ENCODE peak calls at places on chromosomes 11 and 22, in four cellular contexts. One of them, this sample, is unnamed.
A peak's percentile ranks its signal among the peaks of the same experiment; 100 is the strongest.

GRCh38 chr22:30435674-30436126 is 10.1 kb downstream of the MTFP1 start:
- DNase-seq in ovary: no peak
- DNase-seq in neural crest cell: no peak
- DNase-seq in epithelial cell of esophagus: no peak
- DNase-seq in this sample: peak; percentile 18

GRCh38 chr11:13261600-13262061 is 16.0 kb upstream of the BMAL1 start:
- DNase-seq in neural crest cell: no peak
- DNase-seq in ovary: peak; percentile 33
- DNase-seq in epithelial cell of esophagus: peak; percentile 88
- DNase-seq in this sample: peak; percentile 62

GRCh38 chr11:18772211-18772610 is 19.4 kb downstream of the PTPN5 start:
- DNase-seq in neural crest cell: no peak
- DNase-seq in epithelial cell of esophagus: no peak
- DNase-seq in ovary: no peak
- DNase-seq in this sample: no peak

GRCh38 chr22:30606455-30607299 is at the start of gene TCN2:
- DNase-seq in epithelial cell of esophagus: peak; percentile 67
- DNase-seq in neural crest cell: peak; percentile 51
- DNase-seq in ovary: peak; percentile 72
- DNase-seq in this sample: peak; percentile 78

GRCh38 chr22:46007003-46007847 is 30.3 kb upstream of the WNT7B start:
- DNase-seq in neural crest cell: no peak
- DNase-seq in epithelial cell of esophagus: peak; percentile 93
- DNase-seq in ovary: peak; percentile 77
- DNase-seq in this sample: peak; percentile 78

GRCh38 chr11:87368151-87368550 is 330.4 kb downstream of the TMEM135 start:
- DNase-seq in ovary: no peak
- DNase-seq in epithelial cell of esophagus: no peak
- DNase-seq in neural crest cell: no peak
- DNase-seq in this sample: no peak

GRCh38 chr22:24994070-24994763 is 41.7 kb downstream of the KIAA1671 start:
- DNase-seq in ovary: no peak
- DNase-seq in epithelial cell of esophagus: peak; percentile 98
- DNase-seq in neural crest cell: no peak
- DNase-seq in this sample: peak; percentile 48

GRCh38 chr22:37806409-37807338 is 1.1 kb upstream of the GCAT start:
- DNase-seq in neural crest cell: no peak
- DNase-seq in ovary: peak; percentile 62
- DNase-seq in epithelial cell of esophagus: peak; percentile 40
- DNase-seq in this sample: peak; percentile 61

GRCh38 chr11:65551572-65552398 is 6.4 kb downstream of the LTBP3 start:
- DNase-seq in epithelial cell of esophagus: peak; percentile 54
- DNase-seq in ovary: no peak
- DNase-seq in neural crest cell: no peak
- DNase-seq in this sample: peak; percentile 69

GRCh38 chr22:17637490-17638181 is 921 bp upstream of the BCL2L13 start:
- DNase-seq in neural crest cell: no peak
- DNase-seq in ovary: no peak
- DNase-seq in epithelial cell of esophagus: no peak
- DNase-seq in this sample: no peak

GRCh38 chr22:46998346-46998745 is 235.9 kb downstream of the TBC1D22A start:
- DNase-seq in epithelial cell of esophagus: no peak
- DNase-seq in neural crest cell: no peak
- DNase-seq in ovary: no peak
- DNase-seq in this sample: no peak

GRCh38 chr11:120172054-120172881 is 34.4 kb upstream of the TRIM29 start:
- DNase-seq in epithelial cell of esophagus: peak; percentile 70
- DNase-seq in ovary: peak; percentile 79
- DNase-seq in neural crest cell: peak; percentile 65
- DNase-seq in this sample: peak; percentile 56

GRCh38 chr11:34624069-34624468 is 3.2 kb downstream of the EHF start:
- DNase-seq in epithelial cell of esophagus: peak; percentile 75
- DNase-seq in ovary: no peak
- DNase-seq in neural crest cell: no peak
- DNase-seq in this sample: no peak

GRCh38 chr22:22694106-22694505 is 49.7 kb downstream of the GGTLC2 start:
- DNase-seq in ovary: no peak
- DNase-seq in epithelial cell of esophagus: no peak
- DNase-seq in neural crest cell: no peak
- DNase-seq in this sample: no peak

GRCh38 chr22:37222440-37222971 is 10.2 kb upstream of the SSTR3 start:
- DNase-seq in neural crest cell: no peak
- DNase-seq in epithelial cell of esophagus: no peak
- DNase-seq in ovary: no peak
- DNase-seq in this sample: no peak

GRCh38 chr11:71140206-71140919 is 112.0 kb downstream of the SHANK2 start:
- DNase-seq in epithelial cell of esophagus: peak; percentile 60
- DNase-seq in ovary: no peak
- DNase-seq in neural crest cell: no peak
- DNase-seq in this sample: peak; percentile 84

GRCh38 chr11:35144103-35144741 is 5.3 kb downstream of the CD44 start:
- DNase-seq in epithelial cell of esophagus: peak; percentile 84
- DNase-seq in ovary: no peak
- DNase-seq in neural crest cell: no peak
- DNase-seq in this sample: peak; percentile 21

GRCh38 chr11:44627911-44628729 is 62.7 kb downstream of the CD82 start:
- DNase-seq in epithelial cell of esophagus: no peak
- DNase-seq in neural crest cell: peak; percentile 1
- DNase-seq in ovary: peak; percentile 63
- DNase-seq in this sample: peak; percentile 79

GRCh38 chr11:1934326-1935155 is 12.6 kb upstream of the MRPL23 start:
- DNase-seq in neural crest cell: no peak
- DNase-seq in ovary: no peak
- DNase-seq in epithelial cell of esophagus: no peak
- DNase-seq in this sample: no peak

GRCh38 chr11:134360050-134360835 is 28.5 kb downstream of the GLB1L2 start:
- DNase-seq in ovary: peak; percentile 54
- DNase-seq in epithelial cell of esophagus: peak; percentile 72
- DNase-seq in neural crest cell: peak; percentile 97
- DNase-seq in this sample: peak; percentile 84

GRCh38 chr11:129574431-129574830 is 198.8 kb downstream of the BARX2 start:
- DNase-seq in ovary: no peak
- DNase-seq in epithelial cell of esophagus: no peak
- DNase-seq in neural crest cell: no peak
- DNase-seq in this sample: no peak

GRCh38 chr11:129576652-129577051 is 201.0 kb downstream of the BARX2 start:
- DNase-seq in epithelial cell of esophagus: no peak
- DNase-seq in ovary: no peak
- DNase-seq in neural crest cell: no peak
- DNase-seq in this sample: no peak

GRCh38 chr11:129569007-129569406 is 193.4 kb downstream of the BARX2 start:
- DNase-seq in epithelial cell of esophagus: no peak
- DNase-seq in ovary: no peak
- DNase-seq in neural crest cell: no peak
- DNase-seq in this sample: no peak

GRCh38 chr11:129577986-129578385 is 202.3 kb downstream of the BARX2 start:
- DNase-seq in neural crest cell: no peak
- DNase-seq in ovary: no peak
- DNase-seq in epithelial cell of esophagus: no peak
- DNase-seq in this sample: no peak

DNA sequence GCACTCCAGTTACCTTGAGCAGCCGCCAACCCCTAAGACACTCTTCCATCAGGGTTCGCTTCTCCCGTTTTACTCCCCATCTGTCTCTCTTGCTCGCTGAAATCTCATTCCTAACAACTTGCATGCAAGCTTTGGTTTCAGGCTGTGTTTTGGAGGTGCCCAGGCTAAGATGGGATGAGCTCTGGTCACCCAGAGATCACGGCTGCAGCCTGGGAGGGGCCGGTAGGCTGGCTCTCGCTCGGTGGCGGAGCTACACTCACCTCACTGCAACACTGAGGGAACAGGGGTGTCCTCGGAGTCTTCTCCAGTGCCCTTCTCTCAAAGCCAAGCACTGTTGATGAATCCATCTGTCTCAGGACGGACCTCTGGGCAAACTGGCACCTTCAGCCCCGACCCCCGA is 197.5 kb downstream of the BARX2 start:
- DNase-seq in ovary: no peak
- DNase-seq in neural crest cell: no peak
- DNase-seq in epithelial cell of esophagus: no peak
- DNase-seq in this sample: no peak
- TF ChIP-seq CTCF in ovary: no peak
- TF ChIP-seq CTCF in neural crest cell: no peak
- TF ChIP-seq CTCF in epithelial cell of esophagus: no peak
- TF ChIP-seq CTCF in this sample: no peak

GRCh38 chr11:125343732-125344131 is 152.3 kb downstream of the FEZ1 start:
- DNase-seq in ovary: peak; percentile 37
- DNase-seq in neural crest cell: no peak
- DNase-seq in epithelial cell of esophagus: peak; percentile 24
- DNase-seq in this sample: peak; percentile 35
- TF ChIP-seq CTCF in ovary: no peak
- TF ChIP-seq CTCF in neural crest cell: no peak
- TF ChIP-seq CTCF in epithelial cell of esophagus: no peak
- TF ChIP-seq CTCF in this sample: no peak

GRCh38 chr11:47248664-47249377 is at the start of gene ACP2:
- DNase-seq in neural crest cell: peak; percentile 84
- DNase-seq in epithelial cell of esophagus: peak; percentile 90
- DNase-seq in ovary: peak; percentile 83
- DNase-seq in this sample: peak; percentile 91
- TF ChIP-seq CTCF in neural crest cell: peak; percentile 34
- TF ChIP-seq CTCF in epithelial cell of esophagus: peak; percentile 16
- TF ChIP-seq CTCF in ovary: no peak
- TF ChIP-seq CTCF in this sample: no peak

GRCh38 chr22:43150731-43151206 is 590 bp upstream of the TSPO start:
- DNase-seq in epithelial cell of esophagus: no peak
- DNase-seq in neural crest cell: no peak
- DNase-seq in ovary: no peak
- DNase-seq in this sample: no peak

GRCh38 chr22:43153916-43154315 is 2.6 kb downstream of the TSPO start:
- DNase-seq in epithelial cell of esophagus: no peak
- DNase-seq in ovary: no peak
- DNase-seq in neural crest cell: no peak
- DNase-seq in this sample: no peak

GRCh38 chr22:43152355-43153071 is 1.2 kb downstream of the TSPO start:
- DNase-seq in neural crest cell: no peak
- DNase-seq in ovary: peak; percentile 62
- DNase-seq in epithelial cell of esophagus: peak; percentile 80
- DNase-seq in this sample: peak; percentile 85

GRCh38 chr22:43152001-43152354 is 619 bp downstream of the TSPO start:
- DNase-seq in ovary: no peak
- DNase-seq in epithelial cell of esophagus: no peak
- DNase-seq in neural crest cell: no peak
- DNase-seq in this sample: no peak

DNA sequence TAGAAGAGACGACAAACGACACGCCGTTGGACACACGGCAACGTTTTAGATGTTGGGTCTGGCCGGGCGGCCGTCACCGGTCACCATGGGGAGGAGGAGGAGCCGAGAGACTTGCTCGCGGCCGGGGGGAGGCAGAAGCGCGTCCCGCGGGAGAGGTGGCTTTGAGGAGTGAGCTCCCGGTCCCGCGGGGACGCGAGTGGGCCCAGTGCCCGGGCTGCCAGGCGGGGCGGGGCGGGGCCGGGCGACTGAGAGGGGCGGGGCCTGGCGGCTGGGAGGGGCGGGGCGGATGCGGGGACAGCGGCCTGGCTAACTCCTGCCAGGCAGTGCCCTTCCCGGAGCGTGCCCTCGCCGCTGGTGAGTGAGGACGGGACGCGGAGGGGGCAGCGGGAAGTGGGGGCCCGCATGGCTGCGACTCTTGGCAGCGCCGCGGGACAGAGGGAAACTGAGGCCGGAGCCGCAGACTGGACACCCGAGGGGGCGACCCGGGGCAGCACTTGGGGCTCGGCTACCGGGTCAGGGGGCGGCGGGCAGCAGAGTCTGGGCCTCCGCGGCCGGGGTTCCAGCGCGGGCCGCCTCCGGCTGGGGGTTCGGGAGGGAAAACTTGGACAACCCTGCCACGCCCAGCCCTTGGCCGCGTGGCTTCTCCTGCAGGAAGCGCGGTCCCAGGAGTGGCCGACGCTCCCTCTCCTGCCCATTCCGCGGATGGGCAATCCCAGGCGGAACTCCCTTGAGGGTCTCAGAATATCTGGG is at the start of gene TSPO:
- DNase-seq in epithelial cell of esophagus: peak; percentile 49
- DNase-seq in ovary: peak; percentile 71
- DNase-seq in neural crest cell: peak; percentile 29
- DNase-seq in this sample: peak; percentile 73
- TF ChIP-seq CTCF in epithelial cell of esophagus: no peak
- TF ChIP-seq CTCF in ovary: no peak
- TF ChIP-seq CTCF in neural crest cell: no peak
- TF ChIP-seq CTCF in this sample: no peak

This sample was measured in thyroid gland.